ENCODE peak calls at places on chromosomes 6 and 20, in seven cellular contexts. D, C, V, K, W, Y and E are unnamed samples. For H3K9me3, the result is how much of the 10 kb centered on the place peaks cover.

GRCh38 chr6:97885844-97886243 is 602.8 kb upstream of the MMS22L start:
- DNase-seq in D (no peak), C (no peak), V (peak), K (no peak), W (no peak), Y (peak), E (no peak)

GRCh38 chr6:71967436-71967835 is 81.1 kb downstream of the RIMS1 start:
- DNase-seq in D (no peak), C (no peak), V (no peak), K (no peak), W (no peak), Y (no peak), E (no peak)

GRCh38 chr6:125114248-125114858 is 39.2 kb upstream of the TPD52L1 start:
- DNase-seq in D (peak), C (no peak), V (peak), K (peak), W (peak), Y (peak), E (no peak)

GRCh38 chr6:159112714-159113113 is 56.5 kb upstream of the FNDC1 start:
- DNase-seq in D (no peak), C (no peak), V (no peak), K (no peak), W (no peak), Y (no peak), E (no peak)

GRCh38 chr6:151749341-151749740 is 58.1 kb upstream of the ESR1 start:
- DNase-seq in D (no peak), C (no peak), V (no peak), K (no peak), W (no peak), Y (no peak), E (no peak)

GRCh38 chr6:23454090-23454998 is 671.7 kb upstream of the NRSN1 start:
- DNase-seq in D (no peak), C (no peak), V (no peak), K (no peak), W (no peak), Y (no peak), E (no peak)

GRCh38 chr6:168052291-168052891 is 26.6 kb downstream of the FRMD1 start:
- DNase-seq in D (no peak), C (no peak), V (no peak), K (no peak), W (no peak), Y (no peak), E (no peak)

GRCh38 chr6:158437571-158437970 is 122.3 kb upstream of the TMEM181 start:
- DNase-seq in D (no peak), C (no peak), V (no peak), K (no peak), W (no peak), Y (no peak), E (no peak)

GRCh38 chr20:21739161-21739560 is 33.7 kb downstream of the PAX1 start:
- DNase-seq in D (no peak), C (no peak), V (no peak), K (no peak), W (no peak), Y (no peak), E (no peak)

GRCh38 chr6:18080544-18080943 is 41.9 kb downstream of the NHLRC1 start:
- DNase-seq in D (no peak), C (no peak), V (no peak), K (no peak), W (no peak), Y (no peak), E (no peak)

GRCh38 chr20:57660510-57661199 is 40.4 kb upstream of the ZBP1 start:
- DNase-seq in D (no peak), C (peak), V (no peak), K (no peak), W (no peak), Y (peak), E (no peak)

GRCh38 chr20:20549267-20549612 is 163.2 kb downstream of the RALGAPA2 start:
- DNase-seq in D (no peak), C (no peak), V (peak), K (no peak), W (no peak), Y (no peak), E (no peak)

GRCh38 chr6:14575961-14576360 is 458.4 kb downstream of the CD83 start:
- DNase-seq in D (no peak), C (no peak), V (no peak), K (no peak), W (no peak), Y (no peak), E (no peak)
- H3K9me3 ChIP-seq in D (under half), C (under half), V (under half), K (under half), W (under half), Y (under half), E (under half)

DNA sequence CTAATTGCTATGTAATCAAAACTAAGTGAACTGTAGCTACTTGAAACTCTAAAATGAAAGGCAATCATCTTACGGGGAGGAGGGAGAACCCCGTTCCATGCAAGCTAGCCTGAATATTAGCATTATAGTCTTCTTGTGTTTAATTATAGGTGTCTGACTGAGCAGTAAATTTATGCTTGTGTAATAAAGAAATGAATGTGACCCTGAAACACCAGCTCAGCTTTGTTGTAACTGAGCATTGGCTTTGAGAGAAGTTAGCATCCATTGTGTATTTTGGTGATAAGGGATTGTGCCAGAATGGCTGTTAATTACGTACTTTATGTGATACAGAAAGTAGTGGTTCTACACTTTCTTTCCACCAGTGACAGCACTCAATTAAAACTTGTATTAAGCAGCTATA is 86.9 kb downstream of the QKI start:
- DNase-seq in D (no peak), C (no peak), V (no peak), K (no peak), W (no peak), Y (no peak), E (no peak)
- H3K9me3 ChIP-seq in D (under half), C (under half), V (under half), K (under half), W (under half), Y (under half), E (under half)

GRCh38 chr6:85252085-85252484 is 197.8 kb upstream of the NT5E start:
- DNase-seq in D (no peak), C (no peak), V (no peak), K (no peak), W (no peak), Y (no peak), E (no peak)

GRCh38 chr6:85255661-85256060 is 194.2 kb upstream of the NT5E start:
- DNase-seq in D (no peak), C (no peak), V (no peak), K (no peak), W (no peak), Y (no peak), E (no peak)

GRCh38 chr6:85252552-85252951 is 197.3 kb upstream of the NT5E start:
- DNase-seq in D (no peak), C (no peak), V (no peak), K (no peak), W (no peak), Y (no peak), E (no peak)

DNA sequence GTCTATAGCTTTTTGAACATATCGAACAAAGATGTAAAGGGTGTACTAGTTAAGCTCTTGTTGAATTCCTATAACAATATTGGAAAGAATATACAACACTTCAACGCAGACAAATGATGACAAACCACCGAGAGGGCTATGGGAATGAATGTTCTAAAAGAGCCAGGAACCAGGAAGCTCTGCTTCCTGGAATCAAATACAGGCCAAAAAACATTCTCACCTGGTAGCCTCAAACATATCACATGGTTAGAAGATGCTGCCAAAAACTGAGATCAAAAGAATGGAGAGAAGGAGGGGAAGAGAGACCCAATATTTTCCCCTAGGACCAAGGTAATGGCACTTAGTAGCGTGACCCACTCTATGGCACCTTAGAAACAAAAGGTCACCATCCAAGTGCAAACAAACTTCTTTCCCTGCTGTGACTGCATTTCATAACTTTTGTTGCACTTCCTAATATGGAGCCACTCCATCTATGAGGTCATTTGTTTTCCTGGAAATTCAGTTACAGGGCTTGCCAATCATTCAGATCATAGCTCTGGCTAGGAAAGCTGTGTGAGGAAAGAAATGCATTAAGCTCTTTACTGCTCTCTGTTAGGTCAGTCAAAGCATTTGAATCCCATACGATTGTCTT is 199.2 kb upstream of the NT5E start:
- DNase-seq in D (no peak), C (no peak), V (no peak), K (no peak), W (no peak), Y (no peak), E (no peak)
- H3K9me3 ChIP-seq in D (under half), C (under half), V (under half), K (under half), W (under half), Y (under half), E (under half)

GRCh38 chr6:43970068-43970912 is 157.0 kb downstream of the MRPL14 start:
- DNase-seq in D (no peak), C (peak), V (no peak), K (no peak), W (no peak), Y (no peak), E (no peak)

GRCh38 chr6:43966806-43967575 is 160.3 kb downstream of the MRPL14 start:
- DNase-seq in D (no peak), C (no peak), V (no peak), K (no peak), W (no peak), Y (no peak), E (no peak)

GRCh38 chr6:43969158-43969981 is 157.9 kb downstream of the MRPL14 start:
- DNase-seq in D (no peak), C (peak), V (no peak), K (no peak), W (no peak), Y (no peak), E (no peak)

GRCh38 chr6:43967692-43968091 is 159.6 kb downstream of the MRPL14 start:
- DNase-seq in D (no peak), C (peak), V (no peak), K (no peak), W (no peak), Y (no peak), E (no peak)

DNA sequence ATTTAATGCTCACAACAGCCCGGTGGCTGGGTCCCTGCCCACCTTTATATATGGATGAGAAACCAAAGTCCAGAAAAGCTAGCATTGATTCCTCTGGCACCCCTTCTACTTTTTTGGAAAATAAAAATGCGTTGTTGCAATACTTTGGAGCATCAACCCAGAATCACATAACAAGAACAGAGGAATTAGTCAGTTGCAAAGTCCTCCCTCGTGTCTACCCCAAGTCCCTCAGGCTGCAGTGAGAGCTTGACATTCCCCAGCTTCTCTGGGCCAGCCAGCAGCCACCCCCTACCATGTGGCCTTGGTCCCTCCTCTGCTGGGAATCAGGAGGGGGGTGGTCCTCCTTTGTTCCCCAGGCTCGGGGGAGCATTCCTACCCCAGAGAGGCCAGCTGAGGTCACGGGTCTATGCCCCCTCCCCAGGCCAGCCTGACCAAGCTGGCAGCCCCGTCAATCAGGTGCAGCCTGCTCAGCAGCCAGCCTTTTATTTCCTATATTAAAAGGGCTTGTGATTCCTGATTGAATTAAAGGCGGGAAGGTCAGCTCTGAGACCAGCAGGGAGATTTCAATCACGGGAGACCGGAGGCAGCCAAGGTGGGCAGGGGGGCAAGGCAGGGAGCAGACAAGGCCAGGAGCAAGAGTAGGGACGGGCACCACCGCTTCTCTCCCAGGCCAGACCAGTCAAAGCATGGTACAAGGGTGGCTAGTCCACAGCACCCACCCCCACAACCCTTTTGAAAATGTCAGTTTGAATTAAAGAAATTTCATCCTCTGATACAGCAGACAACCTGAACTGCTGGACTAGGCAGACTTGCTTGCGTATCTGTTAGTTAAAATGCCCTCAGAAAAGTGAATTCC is 158.9 kb downstream of the MRPL14 start:
- DNase-seq in D (no peak), C (peak), V (peak), K (no peak), W (no peak), Y (peak), E (no peak)
- H3K9me3 ChIP-seq in D (under half), C (under half), V (under half), K (under half), W (under half), Y (under half), E (under half)

GRCh38 chr6:66153247-66153646 is 446.2 kb upstream of the EYS start:
- DNase-seq in D (no peak), C (no peak), V (no peak), K (no peak), W (no peak), Y (no peak), E (no peak)
- H3K9me3 ChIP-seq in D (under half), C (under half), V (under half), K (under half), W (under half), Y (under half), E (under half)

GRCh38 chr20:199996-200395 is 10.5 kb upstream of the DEFB128 start:
- DNase-seq in D (no peak), C (no peak), V (no peak), K (no peak), W (no peak), Y (no peak), E (no peak)
- H3K9me3 ChIP-seq in D (under half), C (under half), V (under half), K (under half), W (under half), Y (under half), E (under half)

GRCh38 chr6:109076421-109076820 is 18.2 kb downstream of the SESN1 start:
- DNase-seq in D (no peak), C (no peak), V (no peak), K (no peak), W (no peak), Y (no peak), E (no peak)
- H3K9me3 ChIP-seq in D (under half), C (under half), V (under half), K (under half), W (under half), Y (under half), E (under half)